ENCODE peak calls at places on chromosomes 16 and 17, in five cellular contexts. Z is RPMI8226; Y is activated naive CD4-positive, alpha-beta T cell; S is uterus; L is fibroblast of gingiva. R is an unnamed sample.

GRCh38 chr16:49499018-49499785 is 125.6 kb downstream of the C16orf78 start:
- DNase-seq in L (no peak), Y (no peak), Z (no peak), S (no peak), R (peak)

GRCh38 chr17:29838961-29839360 is 91.1 kb downstream of the SSH2 start:
- DNase-seq in S (no peak), L (peak), Z (no peak), Y (no peak), R (no peak)

GRCh38 chr17:41483991-41484826 is 3.3 kb upstream of the KRT35 start:
- DNase-seq in L (no peak), Y (no peak), S (no peak), Z (no peak), R (no peak)

GRCh38 chr17:48542114-48542955 is 2.6 kb downstream of the HOXB2 start:
- DNase-seq in L (no peak), S (peak), Z (no peak), Y (no peak), R (no peak)

GRCh38 chr17:79515646-79516604 is 94.9 kb downstream of the RBFOX3 start:
- DNase-seq in S (no peak), Z (no peak), Y (no peak), L (no peak), R (no peak)

GRCh38 chr16:88685156-88686061 is 898 bp downstream of the SNAI3 start:
- DNase-seq in Y (no peak), Z (peak), S (no peak), L (peak), R (no peak)

GRCh38 chr17:65170839-65171238 is 33.7 kb downstream of the RGS9 start:
- DNase-seq in Y (no peak), S (no peak), Z (no peak), L (no peak), R (no peak)

GRCh38 chr17:27495460-27495859 is 39.2 kb downstream of the KSR1 start:
- DNase-seq in Y (no peak), S (no peak), Z (no peak), L (no peak), R (no peak)

GRCh38 chr17:36650096-36650764 is 48.8 kb downstream of the MRM1 start:
- DNase-seq in S (no peak), L (no peak), Y (no peak), Z (no peak), R (no peak)

GRCh38 chr17:77719806-77720205 is 238.7 kb upstream of the TNRC6C start:
- DNase-seq in Z (no peak), L (no peak), Y (no peak), S (no peak), R (no peak)

GRCh38 chr17:82152556-82153294 is 54.7 kb upstream of the FASN start:
- DNase-seq in L (no peak), Y (no peak), S (no peak), Z (no peak), R (no peak)

GRCh38 chr17:16425698-16426659 is 10.6 kb downstream of the TRPV2 start:
- DNase-seq in Y (no peak), S (no peak), L (no peak), Z (no peak), R (no peak)

GRCh38 chr16:8943001-8943763 is 20.5 kb downstream of the USP7 start:
- DNase-seq in Y (no peak), L (no peak), S (no peak), Z (no peak), R (peak)

GRCh38 chr16:89426736-89427525 is 63.4 kb downstream of the ANKRD11 start:
- DNase-seq in Y (no peak), Z (no peak), L (no peak), S (no peak), R (no peak)